ENCODE peak calls at places on chromosomes 5 and 9, in seven cellular contexts. F is A549, C is gastrocnemius medialis, V is psoas muscle, U is pancreas, E is tibial artery, S is OCI-LY7. W is an unnamed sample. For H3K4me1, the result is how much of the 10 kb centered on the place peaks cover.

GRCh38 chr5:175610898-175611297 is 47.0 kb upstream of the HRH2 start:
- DNase-seq in F (no peak), C (no peak), V (no peak), U (no peak), E (no peak), S (no peak), W (no peak)

GRCh38 chr9:124392855-124393460 is 22.3 kb downstream of the PSMB7 start:
- DNase-seq in F (peak), C (no peak), V (no peak), U (no peak), E (no peak), S (peak), W (no peak)

GRCh38 chr5:55903121-55903701 is 52.1 kb downstream of the IL31RA start:
- DNase-seq in F (no peak), C (no peak), V (no peak), U (no peak), E (no peak), S (no peak), W (no peak)

GRCh38 chr5:128412145-128412930 is 125.7 kb downstream of the FBN2 start:
- DNase-seq in F (no peak), C (no peak), V (no peak), U (no peak), E (no peak), S (no peak), W (no peak)

GRCh38 chr5:474826-475661 is 32.1 kb downstream of the EXOC3 start:
- DNase-seq in F (no peak), C (no peak), V (peak), U (no peak), E (no peak), S (no peak), W (no peak)

GRCh38 chr5:124193371-124193789 is 553.1 kb downstream of the ZNF608 start:
- DNase-seq in F (no peak), C (no peak), V (no peak), U (no peak), E (no peak), S (no peak), W (no peak)

GRCh38 chr5:161421067-161421466 is 125.5 kb downstream of the GABRB2 start:
- DNase-seq in F (no peak), C (no peak), V (no peak), U (no peak), E (no peak), S (no peak), W (no peak)

GRCh38 chr9:28234899-28235277 is 661.6 kb upstream of the C9orf72 start:
- DNase-seq in F (no peak), C (no peak), V (no peak), U (no peak), E (no peak), S (no peak), W (no peak)

GRCh38 chr5:153613143-153613542 is 122.7 kb downstream of the GRIA1 start:
- DNase-seq in F (no peak), C (no peak), V (no peak), U (no peak), E (no peak), S (no peak), W (no peak)

GRCh38 chr9:71769175-71770165 is 1.2 kb upstream of the CEMIP2 start:
- DNase-seq in F (peak), C (peak), V (peak), U (peak), E (peak), S (peak), W (peak)

GRCh38 chr9:93636172-93636661 is 59.8 kb downstream of the PHF2 start:
- DNase-seq in F (no peak), C (no peak), V (no peak), U (no peak), E (no peak), S (no peak), W (no peak)

GRCh38 chr5:159034083-159034824 is 65.5 kb downstream of the EBF1 start:
- DNase-seq in F (no peak), C (no peak), V (no peak), U (no peak), E (no peak), S (no peak), W (no peak)

GRCh38 chr9:88652876-88653275 is 117.9 kb downstream of the NXNL2 start:
- DNase-seq in F (no peak), C (no peak), V (no peak), U (no peak), E (no peak), S (no peak), W (no peak)

GRCh38 chr5:76483433-76483832 is 80.3 kb downstream of the IQGAP2 start:
- DNase-seq in F (no peak), C (no peak), V (no peak), U (no peak), E (no peak), S (peak), W (no peak)

GRCh38 chr5:48192-48591 is 43.8 kb upstream of the PLEKHG4B start:
- DNase-seq in F (no peak), C (no peak), V (no peak), U (no peak), E (no peak), S (no peak), W (no peak)

DNA sequence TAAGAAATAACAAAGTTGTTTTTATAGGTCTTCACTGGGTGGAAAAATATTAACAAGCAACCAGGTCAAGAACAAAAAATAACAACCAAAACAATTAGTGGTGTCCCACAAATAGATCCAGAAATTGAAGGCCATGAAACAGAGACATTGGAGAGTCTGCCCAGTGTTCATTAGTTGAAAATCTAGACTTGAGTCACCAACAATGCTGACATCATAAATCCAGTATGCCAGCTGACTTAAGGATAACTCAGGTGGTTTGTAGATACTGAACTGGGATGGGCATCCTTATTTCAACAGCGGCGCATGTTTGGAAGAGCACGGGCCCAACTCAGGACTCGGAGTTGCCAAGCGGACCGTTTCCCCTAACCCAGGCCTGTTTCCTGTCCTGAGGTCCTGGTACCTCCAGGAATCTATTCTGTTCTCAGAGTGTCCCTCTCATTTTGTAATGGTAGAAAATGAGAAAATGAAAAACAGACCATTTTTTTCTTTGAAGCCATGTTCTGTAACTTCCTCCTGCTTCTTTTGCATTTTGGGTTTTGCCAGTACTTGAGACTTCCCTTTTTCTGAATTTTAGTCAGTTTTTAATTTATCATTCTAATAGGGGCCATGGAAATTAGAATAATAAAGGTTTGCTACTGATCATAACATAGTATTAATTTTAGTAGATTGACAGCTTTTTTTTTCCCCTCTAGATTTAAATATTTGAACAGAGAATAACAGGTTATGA is 80.5 kb upstream of the TNFAIP8 start:
- DNase-seq in F (no peak), C (no peak), V (no peak), U (no peak), E (no peak), S (no peak), W (no peak)
- H3K4me1 ChIP-seq in F (half or more), C (under half), V (under half), U (under half), E (under half), S (half or more), W (under half)

GRCh38 chr5:75460532-75460931 is 50.9 kb downstream of the CERT1 start:
- DNase-seq in F (no peak), C (no peak), V (no peak), U (no peak), E (no peak), S (no peak), W (no peak)
- TF ChIP-seq CTCF in F (no peak), C (no peak), V (no peak), U (no peak), E (no peak), S (no peak), W (no peak)

DNA sequence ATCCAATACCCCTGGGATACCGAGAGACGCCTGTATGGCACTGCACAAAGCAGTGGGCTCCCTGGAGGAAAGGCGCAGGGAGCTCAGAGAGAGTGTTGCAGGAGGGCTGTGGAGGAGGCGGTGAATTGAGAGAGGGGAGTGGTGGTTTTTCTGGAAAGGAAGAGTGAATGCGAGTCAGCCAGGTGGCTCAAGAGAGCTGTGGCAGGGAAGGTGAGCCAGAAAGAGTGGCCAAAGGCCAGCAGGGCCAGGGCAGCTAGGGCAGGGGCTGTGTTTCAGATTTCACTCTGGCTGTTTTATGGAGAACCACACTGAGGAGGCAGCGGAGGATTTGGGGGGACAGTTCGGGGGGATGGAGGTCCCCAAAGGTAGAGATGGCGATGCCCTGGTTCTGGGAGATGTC is 13.0 kb upstream of the DAB2IP start:
- DNase-seq in F (no peak), C (no peak), V (no peak), U (no peak), E (no peak), S (no peak), W (peak)
- H3K4me1 ChIP-seq in F (under half), C (half or more), V (half or more), U (under half), E (under half), S (under half), W (under half)

DNA sequence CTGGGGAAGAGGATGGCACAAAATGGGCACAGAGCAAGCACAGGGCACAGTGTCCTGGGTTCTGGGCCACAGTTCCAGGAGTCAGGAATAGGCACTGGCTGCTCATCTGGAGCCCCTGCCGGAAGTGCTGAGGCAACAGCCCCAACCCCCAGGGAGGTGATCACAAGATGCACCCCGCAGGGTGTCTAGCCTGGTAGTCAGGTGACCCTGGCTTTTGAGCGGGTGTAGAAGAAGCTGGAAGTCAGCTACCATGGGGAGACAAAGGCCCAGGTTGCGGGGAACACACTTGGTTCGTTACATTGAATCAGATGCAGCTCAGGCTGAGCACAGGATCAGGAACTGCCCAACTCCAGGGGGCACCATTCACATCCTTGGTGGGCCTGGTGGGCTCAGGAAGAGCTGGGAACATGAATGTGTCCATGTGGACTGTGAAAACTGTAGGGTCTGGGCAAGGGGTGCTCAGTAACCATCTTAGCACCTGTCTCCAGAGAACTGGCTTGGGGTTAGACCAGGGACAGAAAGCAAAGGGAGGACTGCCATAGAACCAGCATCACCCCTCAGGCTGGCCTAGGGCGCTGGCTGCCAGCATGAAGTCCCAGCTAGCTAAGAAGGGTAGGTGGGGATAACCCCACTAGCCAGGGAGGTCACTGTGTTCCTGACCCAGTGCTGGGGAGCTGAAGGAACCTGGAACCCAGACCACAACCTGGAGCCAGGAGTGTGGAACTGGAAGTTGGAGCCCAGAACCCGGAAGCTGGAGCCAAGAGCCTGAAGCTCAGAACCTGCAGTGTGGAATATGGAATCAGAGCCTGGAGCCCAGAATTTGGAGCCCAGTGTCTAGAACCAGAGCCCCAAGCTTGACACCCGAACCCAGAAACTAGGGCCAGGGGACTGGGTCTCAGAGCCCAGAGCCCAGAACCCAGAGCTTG is 6.1 kb upstream of the SLC34A1 start:
- DNase-seq in F (no peak), C (no peak), V (no peak), U (no peak), E (no peak), S (no peak), W (no peak)
- TF ChIP-seq CTCF in F (no peak), C (no peak), V (no peak), U (no peak), E (no peak), S (peak), W (no peak)

DNA sequence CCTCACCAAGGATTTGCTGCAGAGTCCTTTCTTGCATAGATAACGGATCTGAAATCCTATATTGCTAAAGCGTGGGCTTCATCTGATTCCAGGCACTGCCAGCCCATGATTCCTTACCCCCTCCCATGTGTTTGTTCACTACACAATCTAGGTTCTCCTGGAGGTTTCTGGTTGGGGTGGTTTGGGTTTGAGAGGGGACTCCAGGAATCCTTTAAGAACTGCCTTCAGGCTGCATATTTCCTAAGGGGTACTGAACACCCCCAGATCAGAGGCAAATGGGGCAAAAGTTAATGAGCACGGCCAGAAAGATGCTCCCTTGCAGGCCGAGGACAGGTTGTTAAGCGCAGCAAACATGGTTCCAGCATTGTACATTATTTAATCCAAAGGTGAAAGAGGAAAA is 9.8 kb downstream of the NR2F1 start:
- DNase-seq in F (no peak), C (no peak), V (no peak), U (no peak), E (no peak), S (no peak), W (no peak)
- H3K4me1 ChIP-seq in F (under half), C (under half), V (under half), U (under half), E (under half), S (under half), W (under half)

W was measured in thyroid gland.